ENCODE peak calls at places on chromosomes 13 and 19, in nine cellular contexts. One of them, this sample, is unnamed.

GRCh38 chr13:96460571-96460970 is 370.7 kb downstream of the HS6ST3 start:
- DNase-seq in stomach: no peak
- DNase-seq in MG63: peak; percentile 4
- DNase-seq in CD8-positive, alpha-beta memory T cell: no peak
- DNase-seq in mesenchymal stem cell: no peak
- DNase-seq in fibroblast of lung: no peak
- DNase-seq in CD4-positive, CD25-positive, alpha-beta regulatory T cell: no peak
- DNase-seq in A549: no peak
- DNase-seq in heart left ventricle: no peak
- DNase-seq in this sample: no peak

GRCh38 chr19:47741544-47742125 is 3.7 kb upstream of the NOP53 start:
- DNase-seq in CD8-positive, alpha-beta memory T cell: no peak
- DNase-seq in CD4-positive, CD25-positive, alpha-beta regulatory T cell: no peak
- DNase-seq in MG63: peak; percentile 26
- DNase-seq in A549: no peak
- DNase-seq in stomach: no peak
- DNase-seq in fibroblast of lung: no peak
- DNase-seq in heart left ventricle: no peak
- DNase-seq in mesenchymal stem cell: no peak
- DNase-seq in this sample: no peak

GRCh38 chr13:27631665-27632064 is 10.0 kb downstream of the POLR1D start:
- DNase-seq in MG63: no peak
- DNase-seq in heart left ventricle: no peak
- DNase-seq in stomach: no peak
- DNase-seq in A549: no peak
- DNase-seq in CD4-positive, CD25-positive, alpha-beta regulatory T cell: no peak
- DNase-seq in CD8-positive, alpha-beta memory T cell: no peak
- DNase-seq in mesenchymal stem cell: no peak
- DNase-seq in fibroblast of lung: no peak
- DNase-seq in this sample: no peak

GRCh38 chr13:35512271-35512920 is 35.9 kb upstream of the MAB21L1 start:
- DNase-seq in MG63: peak; percentile 82
- DNase-seq in mesenchymal stem cell: peak; percentile 9
- DNase-seq in A549: no peak
- DNase-seq in stomach: no peak
- DNase-seq in CD4-positive, CD25-positive, alpha-beta regulatory T cell: no peak
- DNase-seq in heart left ventricle: no peak
- DNase-seq in fibroblast of lung: peak; percentile 99
- DNase-seq in CD8-positive, alpha-beta memory T cell: no peak
- DNase-seq in this sample: no peak

GRCh38 chr19:10214784-10215183 is 16.3 kb downstream of the S1PR2 start:
- DNase-seq in MG63: no peak
- DNase-seq in CD8-positive, alpha-beta memory T cell: no peak
- DNase-seq in stomach: no peak
- DNase-seq in A549: no peak
- DNase-seq in fibroblast of lung: peak; percentile 77
- DNase-seq in heart left ventricle: no peak
- DNase-seq in mesenchymal stem cell: no peak
- DNase-seq in CD4-positive, CD25-positive, alpha-beta regulatory T cell: no peak
- DNase-seq in this sample: no peak

GRCh38 chr13:43229506-43229905 is 206.1 kb downstream of the DNAJC15 start:
- DNase-seq in fibroblast of lung: peak; percentile 81
- DNase-seq in CD4-positive, CD25-positive, alpha-beta regulatory T cell: no peak
- DNase-seq in heart left ventricle: no peak
- DNase-seq in A549: peak; percentile 10
- DNase-seq in stomach: no peak
- DNase-seq in mesenchymal stem cell: peak; percentile 85
- DNase-seq in CD8-positive, alpha-beta memory T cell: no peak
- DNase-seq in MG63: peak; percentile 86
- DNase-seq in this sample: no peak

GRCh38 chr13:40328091-40328490 is 338.4 kb downstream of the FOXO1 start:
- DNase-seq in A549: no peak
- DNase-seq in CD8-positive, alpha-beta memory T cell: no peak
- DNase-seq in mesenchymal stem cell: no peak
- DNase-seq in MG63: no peak
- DNase-seq in fibroblast of lung: no peak
- DNase-seq in CD4-positive, CD25-positive, alpha-beta regulatory T cell: no peak
- DNase-seq in stomach: no peak
- DNase-seq in heart left ventricle: no peak
- DNase-seq in this sample: no peak

GRCh38 chr19:56314018-56314583 is 538 bp downstream of the ZSCAN5A start:
- DNase-seq in MG63: no peak
- DNase-seq in CD4-positive, CD25-positive, alpha-beta regulatory T cell: no peak
- DNase-seq in stomach: no peak
- DNase-seq in A549: no peak
- DNase-seq in fibroblast of lung: no peak
- DNase-seq in heart left ventricle: no peak
- DNase-seq in CD8-positive, alpha-beta memory T cell: peak; percentile 3
- DNase-seq in mesenchymal stem cell: no peak
- DNase-seq in this sample: no peak

GRCh38 chr13:102020611-102021216 is 381.1 kb downstream of the FGF14 start:
- DNase-seq in CD8-positive, alpha-beta memory T cell: no peak
- DNase-seq in CD4-positive, CD25-positive, alpha-beta regulatory T cell: no peak
- DNase-seq in stomach: no peak
- DNase-seq in MG63: no peak
- DNase-seq in fibroblast of lung: peak; percentile 78
- DNase-seq in mesenchymal stem cell: no peak
- DNase-seq in heart left ventricle: no peak
- DNase-seq in A549: no peak
- DNase-seq in this sample: no peak

GRCh38 chr19:11480927-11481776 is at the start of gene ELAVL3:
- DNase-seq in CD4-positive, CD25-positive, alpha-beta regulatory T cell: no peak
- DNase-seq in MG63: no peak
- DNase-seq in CD8-positive, alpha-beta memory T cell: no peak
- DNase-seq in A549: no peak
- DNase-seq in heart left ventricle: no peak
- DNase-seq in mesenchymal stem cell: peak; percentile 5
- DNase-seq in fibroblast of lung: no peak
- DNase-seq in stomach: no peak
- DNase-seq in this sample: no peak

GRCh38 chr19:49475995-49476880 is 2.2 kb downstream of the FLT3LG start:
- DNase-seq in CD4-positive, CD25-positive, alpha-beta regulatory T cell: peak; percentile 63
- DNase-seq in fibroblast of lung: no peak
- DNase-seq in mesenchymal stem cell: peak; percentile 69
- DNase-seq in MG63: no peak
- DNase-seq in CD8-positive, alpha-beta memory T cell: peak; percentile 46
- DNase-seq in heart left ventricle: peak; percentile 80
- DNase-seq in A549: peak; percentile 80
- DNase-seq in stomach: no peak
- DNase-seq in this sample: no peak

GRCh38 chr19:41862445-41862986 is 2.5 kb downstream of the RPS19 start:
- DNase-seq in CD4-positive, CD25-positive, alpha-beta regulatory T cell: no peak
- DNase-seq in fibroblast of lung: no peak
- DNase-seq in A549: no peak
- DNase-seq in heart left ventricle: no peak
- DNase-seq in MG63: no peak
- DNase-seq in mesenchymal stem cell: no peak
- DNase-seq in CD8-positive, alpha-beta memory T cell: no peak
- DNase-seq in stomach: no peak
- DNase-seq in this sample: no peak

GRCh38 chr19:3821857-3822364 is 35.7 kb upstream of the MATK start:
- DNase-seq in fibroblast of lung: no peak
- DNase-seq in heart left ventricle: peak; percentile 89
- DNase-seq in CD4-positive, CD25-positive, alpha-beta regulatory T cell: peak; percentile 88
- DNase-seq in stomach: peak; percentile 82
- DNase-seq in MG63: peak; percentile 24
- DNase-seq in CD8-positive, alpha-beta memory T cell: peak; percentile 83
- DNase-seq in A549: peak; percentile 67
- DNase-seq in mesenchymal stem cell: peak; percentile 17
- DNase-seq in this sample: peak; percentile 59

GRCh38 chr13:73970413-73971055 is 163.7 kb downstream of the KLF12 start:
- DNase-seq in CD8-positive, alpha-beta memory T cell: no peak
- DNase-seq in fibroblast of lung: no peak
- DNase-seq in CD4-positive, CD25-positive, alpha-beta regulatory T cell: no peak
- DNase-seq in MG63: no peak
- DNase-seq in mesenchymal stem cell: no peak
- DNase-seq in heart left ventricle: no peak
- DNase-seq in A549: no peak
- DNase-seq in stomach: no peak
- DNase-seq in this sample: no peak

GRCh38 chr19:58566989-58567388 is 6.1 kb downstream of the MZF1 start:
- DNase-seq in fibroblast of lung: no peak
- DNase-seq in mesenchymal stem cell: no peak
- DNase-seq in A549: no peak
- DNase-seq in stomach: no peak
- DNase-seq in CD4-positive, CD25-positive, alpha-beta regulatory T cell: no peak
- DNase-seq in heart left ventricle: no peak
- DNase-seq in CD8-positive, alpha-beta memory T cell: no peak
- DNase-seq in MG63: no peak
- DNase-seq in this sample: no peak

GRCh38 chr19:29176981-29177754 is 35.8 kb downstream of the UQCRFS1 start:
- DNase-seq in MG63: no peak
- DNase-seq in fibroblast of lung: no peak
- DNase-seq in A549: no peak
- DNase-seq in CD8-positive, alpha-beta memory T cell: no peak
- DNase-seq in stomach: no peak
- DNase-seq in mesenchymal stem cell: no peak
- DNase-seq in heart left ventricle: no peak
- DNase-seq in CD4-positive, CD25-positive, alpha-beta regulatory T cell: no peak
- DNase-seq in this sample: no peak

GRCh38 chr19:29170554-29170953 is 42.4 kb downstream of the UQCRFS1 start:
- DNase-seq in stomach: no peak
- DNase-seq in MG63: no peak
- DNase-seq in fibroblast of lung: no peak
- DNase-seq in A549: no peak
- DNase-seq in CD8-positive, alpha-beta memory T cell: no peak
- DNase-seq in heart left ventricle: no peak
- DNase-seq in mesenchymal stem cell: no peak
- DNase-seq in CD4-positive, CD25-positive, alpha-beta regulatory T cell: no peak
- DNase-seq in this sample: no peak

GRCh38 chr19:29171525-29171924 is 41.4 kb downstream of the UQCRFS1 start:
- DNase-seq in stomach: no peak
- DNase-seq in CD8-positive, alpha-beta memory T cell: no peak
- DNase-seq in MG63: no peak
- DNase-seq in heart left ventricle: no peak
- DNase-seq in CD4-positive, CD25-positive, alpha-beta regulatory T cell: no peak
- DNase-seq in fibroblast of lung: no peak
- DNase-seq in A549: no peak
- DNase-seq in mesenchymal stem cell: no peak
- DNase-seq in this sample: peak; percentile 7

GRCh38 chr19:29173896-29174295 is 39.1 kb downstream of the UQCRFS1 start:
- DNase-seq in A549: no peak
- DNase-seq in CD8-positive, alpha-beta memory T cell: no peak
- DNase-seq in MG63: no peak
- DNase-seq in mesenchymal stem cell: no peak
- DNase-seq in CD4-positive, CD25-positive, alpha-beta regulatory T cell: no peak
- DNase-seq in fibroblast of lung: no peak
- DNase-seq in stomach: no peak
- DNase-seq in heart left ventricle: no peak
- DNase-seq in this sample: no peak

GRCh38 chr19:29172302-29172701 is 40.6 kb downstream of the UQCRFS1 start:
- DNase-seq in heart left ventricle: no peak
- DNase-seq in stomach: no peak
- DNase-seq in fibroblast of lung: no peak
- DNase-seq in CD8-positive, alpha-beta memory T cell: no peak
- DNase-seq in CD4-positive, CD25-positive, alpha-beta regulatory T cell: no peak
- DNase-seq in mesenchymal stem cell: no peak
- DNase-seq in A549: no peak
- DNase-seq in MG63: no peak
- DNase-seq in this sample: no peak
- H3K9me3 ChIP-seq in heart left ventricle: peaks cover 54% of the 10 kb centered on the region
- H3K9me3 ChIP-seq in stomach: peaks cover 16% of the 10 kb centered on the region
- H3K9me3 ChIP-seq in fibroblast of lung: no peaks in the 10 kb centered on the region
- H3K9me3 ChIP-seq in CD8-positive, alpha-beta memory T cell: peaks cover 5% of the 10 kb centered on the region
- H3K9me3 ChIP-seq in CD4-positive, CD25-positive, alpha-beta regulatory T cell: peaks cover 30% of the 10 kb centered on the region
- H3K9me3 ChIP-seq in mesenchymal stem cell: peaks cover 31% of the 10 kb centered on the region
- H3K9me3 ChIP-seq in A549: peaks cover 14% of the 10 kb centered on the region
- H3K9me3 ChIP-seq in MG63: peaks cover 10% of the 10 kb centered on the region
- H3K9me3 ChIP-seq in this sample: no peaks in the 10 kb centered on the region

DNA sequence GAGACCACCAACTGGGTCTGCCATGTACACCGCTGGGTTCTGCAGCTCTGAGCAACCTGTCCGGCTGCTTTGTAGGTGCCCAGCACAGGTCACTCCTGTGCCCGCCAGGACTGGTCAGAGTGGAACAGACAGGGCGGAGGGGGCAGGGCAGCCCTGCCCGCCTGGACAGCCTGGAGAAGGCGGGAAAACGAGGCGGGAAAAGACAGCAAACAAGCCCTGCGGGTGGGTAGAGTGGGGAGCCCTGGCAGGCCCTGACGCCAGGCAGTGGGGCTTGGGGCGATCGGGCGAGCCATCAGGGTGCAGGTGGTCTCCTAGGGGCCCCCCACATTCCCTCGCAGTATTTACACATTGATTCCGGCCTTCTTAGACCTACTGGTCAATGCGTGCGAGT is 525 bp upstream of the UHRF1 start:
- DNase-seq in stomach: no peak
- DNase-seq in mesenchymal stem cell: no peak
- DNase-seq in CD4-positive, CD25-positive, alpha-beta regulatory T cell: no peak
- DNase-seq in MG63: no peak
- DNase-seq in fibroblast of lung: no peak
- DNase-seq in CD8-positive, alpha-beta memory T cell: no peak
- DNase-seq in A549: no peak
- DNase-seq in heart left ventricle: no peak
- DNase-seq in this sample: no peak
- H3K4me3 ChIP-seq in stomach: peak overlapping the region; percentile 66
- H3K4me3 ChIP-seq in mesenchymal stem cell: no peak overlapping the region
- H3K4me3 ChIP-seq in CD4-positive, CD25-positive, alpha-beta regulatory T cell: no peak overlapping the region
- H3K4me3 ChIP-seq in MG63: peak overlapping the region; percentile 62
- H3K4me3 ChIP-seq in fibroblast of lung: peak overlapping the region; percentile 64
- H3K4me3 ChIP-seq in CD8-positive, alpha-beta memory T cell: no peak overlapping the region
- H3K4me3 ChIP-seq in A549: no peak overlapping the region
- H3K4me3 ChIP-seq in heart left ventricle: no peak overlapping the region
- H3K4me3 ChIP-seq in this sample: no peak overlapping the region

DNA sequence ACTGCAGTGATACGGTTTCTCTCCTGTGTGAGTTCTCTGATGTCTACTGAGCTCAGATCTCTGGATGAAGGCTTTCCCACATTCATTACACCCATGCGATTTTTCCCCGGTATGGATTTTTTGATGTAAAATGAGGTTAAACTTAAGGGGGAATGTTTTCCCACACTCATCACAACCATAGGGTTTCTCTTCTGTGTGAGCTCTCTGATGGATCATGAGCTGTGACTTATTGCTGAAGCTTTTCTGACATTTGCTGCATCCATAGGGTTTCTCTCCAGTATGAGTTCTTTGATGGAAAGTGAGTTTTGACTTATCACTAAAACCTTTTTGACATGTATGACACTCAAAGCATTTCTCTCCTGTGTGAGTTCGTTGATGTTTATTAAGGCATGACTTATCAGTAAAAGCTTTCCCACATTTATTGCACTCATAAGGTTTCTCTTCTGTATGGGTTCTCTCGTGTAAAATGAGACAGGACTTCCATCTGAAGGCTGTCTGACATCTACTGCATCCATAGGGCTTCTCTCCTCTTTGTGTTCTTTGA is 10.6 kb upstream of the ZNF649 start:
- DNase-seq in stomach: no peak
- DNase-seq in fibroblast of lung: no peak
- DNase-seq in mesenchymal stem cell: no peak
- DNase-seq in CD4-positive, CD25-positive, alpha-beta regulatory T cell: no peak
- DNase-seq in A549: no peak
- DNase-seq in MG63: no peak
- DNase-seq in CD8-positive, alpha-beta memory T cell: no peak
- DNase-seq in heart left ventricle: no peak
- DNase-seq in this sample: no peak
- H3K9me3 ChIP-seq in stomach: peaks cover 80% of the 10 kb centered on the region
- H3K9me3 ChIP-seq in fibroblast of lung: no peaks in the 10 kb centered on the region
- H3K9me3 ChIP-seq in mesenchymal stem cell: peaks cover 93% of the 10 kb centered on the region
- H3K9me3 ChIP-seq in CD4-positive, CD25-positive, alpha-beta regulatory T cell: peaks cover 95% of the 10 kb centered on the region
- H3K9me3 ChIP-seq in A549: peaks cover 95% of the 10 kb centered on the region
- H3K9me3 ChIP-seq in MG63: peaks cover 27% of the 10 kb centered on the region
- H3K9me3 ChIP-seq in CD8-positive, alpha-beta memory T cell: peaks cover 32% of the 10 kb centered on the region
- H3K9me3 ChIP-seq in heart left ventricle: peaks cover 78% of the 10 kb centered on the region
- H3K9me3 ChIP-seq in this sample: peaks cover 2% of the 10 kb centered on the region

GRCh38 chr13:98507060-98507797 is 69.7 kb downstream of the STK24 start:
- DNase-seq in stomach: peak; percentile 86
- DNase-seq in CD8-positive, alpha-beta memory T cell: no peak
- DNase-seq in A549: peak; percentile 32
- DNase-seq in CD4-positive, CD25-positive, alpha-beta regulatory T cell: no peak
- DNase-seq in MG63: peak; percentile 64
- DNase-seq in mesenchymal stem cell: peak; percentile 55
- DNase-seq in heart left ventricle: peak; percentile 79
- DNase-seq in fibroblast of lung: peak; percentile 80
- DNase-seq in this sample: peak; percentile 56
- H3K4me3 ChIP-seq in stomach: no peak overlapping the region
- H3K4me3 ChIP-seq in CD8-positive, alpha-beta memory T cell: no peak overlapping the region
- H3K4me3 ChIP-seq in A549: no peak overlapping the region
- H3K4me3 ChIP-seq in CD4-positive, CD25-positive, alpha-beta regulatory T cell: no peak overlapping the region
- H3K4me3 ChIP-seq in MG63: no peak overlapping the region
- H3K4me3 ChIP-seq in mesenchymal stem cell: no peak overlapping the region
- H3K4me3 ChIP-seq in heart left ventricle: no peak overlapping the region
- H3K4me3 ChIP-seq in fibroblast of lung: no peak overlapping the region
- H3K4me3 ChIP-seq in this sample: no peak overlapping the region

This sample was measured in small intestine.